ENCODE peak calls at places on chromosomes 2 and 18, in six cellular contexts. N, E, P, M, K and X are unnamed samples.

GRCh38 chr18:62399781-62400308 is 74.7 kb downstream of the TNFRSF11A start:
- DNase-seq in N (peak), M (no peak), P (no peak), E (no peak), K (no peak), X (peak)

GRCh38 chr2:11580697-11581096 is 46.9 kb downstream of the GREB1 start:
- DNase-seq in K (no peak), N (no peak), P (no peak), E (no peak), M (no peak), X (no peak)

GRCh38 chr18:2223859-2224258 is 347.4 kb downstream of the METTL4 start:
- DNase-seq in P (no peak), N (peak), E (no peak), M (no peak), K (peak), X (peak)

GRCh38 chr2:234980476-234981187 is 28.8 kb downstream of the SH3BP4 start:
- DNase-seq in P (no peak), E (peak), N (peak), K (no peak), M (no peak), X (peak)

GRCh38 chr2:82084679-82085392 is 1780.3 kb upstream of the LRRTM1 start:
- DNase-seq in K (no peak), E (no peak), N (no peak), M (no peak), P (no peak), X (no peak)

GRCh38 chr2:88059979-88060906 is 4.7 kb upstream of the KRCC1 start:
- DNase-seq in P (peak), E (no peak), N (peak), K (peak), M (no peak), X (no peak)

GRCh38 chr2:60484080-60484737 is 69.2 kb downstream of the BCL11A start:
- DNase-seq in N (peak), K (peak), M (peak), E (no peak), P (no peak), X (no peak)

GRCh38 chr2:63544017-63544627 is 44.2 kb downstream of the WDPCP start:
- DNase-seq in P (peak), K (peak), M (no peak), N (peak), E (no peak), X (no peak)

GRCh38 chr2:71943238-71944182 is 204.2 kb downstream of the CYP26B1 start:
- DNase-seq in M (no peak), E (no peak), N (no peak), P (no peak), K (peak), X (no peak)

GRCh38 chr2:232653441-232653840 is 20.0 kb downstream of the EFHD1 start:
- DNase-seq in E (no peak), M (no peak), N (no peak), P (no peak), K (no peak), X (no peak)

GRCh38 chr2:197929008-197929885 is 124.9 kb downstream of the PLCL1 start:
- DNase-seq in K (no peak), N (no peak), M (no peak), E (no peak), P (no peak), X (peak)

GRCh38 chr18:5582849-5583667 is 39.3 kb upstream of the EPB41L3 start:
- DNase-seq in K (no peak), N (peak), M (no peak), P (no peak), E (no peak), X (no peak)

GRCh38 chr2:150888337-150888736 is 373.3 kb downstream of the RBM43 start:
- DNase-seq in M (no peak), P (no peak), N (peak), E (no peak), K (peak), X (no peak)

GRCh38 chr2:213089438-213089837 is 62.0 kb downstream of the IKZF2 start:
- DNase-seq in E (no peak), K (peak), P (no peak), M (no peak), N (peak), X (no peak)

GRCh38 chr18:52160652-52161051 is 179.3 kb upstream of the DCC start:
- DNase-seq in N (peak), E (no peak), M (no peak), P (no peak), K (no peak), X (no peak)

GRCh38 chr2:9053534-9053931 is 50.0 kb upstream of the MBOAT2 start:
- DNase-seq in K (peak), E (no peak), M (no peak), N (peak), P (no peak), X (no peak)

GRCh38 chr2:223724831-223725230 is 112.6 kb downstream of the AP1S3 start:
- DNase-seq in E (no peak), K (peak), N (peak), M (no peak), P (no peak), X (no peak)

GRCh38 chr18:9766076-9766481 is 58.0 kb downstream of the RAB31 start:
- DNase-seq in P (no peak), M (no peak), K (no peak), E (no peak), N (no peak), X (no peak)

GRCh38 chr18:34632323-34632722 is 77.8 kb upstream of the DTNA start:
- DNase-seq in P (no peak), N (no peak), E (no peak), M (no peak), K (no peak), X (no peak)

GRCh38 chr2:14514001-14514400 is 118.5 kb upstream of the LRATD1 start:
- DNase-seq in E (no peak), K (no peak), P (no peak), M (no peak), N (peak), X (no peak)

GRCh38 chr2:195861821-195862220 is 204.8 kb downstream of the SLC39A10 start:
- DNase-seq in P (no peak), E (no peak), M (peak), K (peak), N (no peak), X (no peak)

GRCh38 chr2:240719676-240720545 is 28.2 kb downstream of the AQP12A start:
- DNase-seq in E (no peak), M (no peak), N (no peak), K (no peak), P (no peak), X (no peak)

GRCh38 chr2:196963043-196963442 is 36.5 kb upstream of the PGAP1 start:
- DNase-seq in K (no peak), N (no peak), M (no peak), P (no peak), E (no peak), X (no peak)

GRCh38 chr2:160214461-160215055 is 14.5 kb upstream of the ITGB6 start:
- DNase-seq in P (no peak), K (peak), E (no peak), N (peak), M (peak), X (no peak)

GRCh38 chr2:3847397-3848052 is 144.2 kb downstream of the DCDC2C start:
- DNase-seq in N (no peak), E (no peak), M (no peak), K (no peak), P (no peak), X (no peak)

GRCh38 chr2:159996792-159997546 is 65.4 kb downstream of the PLA2R1 start:
- DNase-seq in M (peak), N (peak), P (no peak), K (peak), E (no peak), X (peak)

GRCh38 chr18:78701753-78702409 is 277.7 kb upstream of the SALL3 start:
- DNase-seq in M (no peak), N (no peak), P (no peak), E (no peak), K (no peak), X (no peak)

GRCh38 chr2:209471037-209471436 is 47.2 kb downstream of the MAP2 start:
- DNase-seq in K (peak), E (no peak), M (no peak), N (peak), P (no peak), X (no peak)

GRCh38 chr18:6414118-6414722 is 491 bp downstream of the L3MBTL4 start:
- DNase-seq in E (peak), P (peak), M (no peak), K (no peak), N (peak), X (peak)

GRCh38 chr2:85309699-85310321 is 18.0 kb downstream of the TGOLN2 start:
- DNase-seq in E (no peak), N (no peak), K (no peak), P (no peak), M (no peak), X (no peak)

GRCh38 chr18:74482697-74483096 is 13.5 kb upstream of the CNDP2 start:
- DNase-seq in N (no peak), M (no peak), K (no peak), E (no peak), P (no peak), X (no peak)

GRCh38 chr18:73316513-73316912 is 448.7 kb upstream of the NETO1 start:
- DNase-seq in E (no peak), N (peak), M (no peak), K (peak), P (no peak), X (no peak)

GRCh38 chr2:124776332-124776731 is 751.2 kb downstream of the CNTNAP5 start:
- DNase-seq in K (no peak), P (no peak), E (peak), N (no peak), M (no peak), X (no peak)

GRCh38 chr2:151350579-151351195 is 6.7 kb upstream of the TNFAIP6 start:
- DNase-seq in E (no peak), P (no peak), N (no peak), K (peak), M (no peak), X (no peak)

GRCh38 chr2:9644603-9645002 is 13.8 kb upstream of the YWHAQ start:
- DNase-seq in E (no peak), M (no peak), K (peak), N (no peak), P (no peak), X (no peak)

GRCh38 chr2:214591359-214591758 is 180.5 kb downstream of the VWC2L start:
- DNase-seq in E (no peak), K (no peak), M (no peak), N (peak), P (no peak), X (no peak)

DNA sequence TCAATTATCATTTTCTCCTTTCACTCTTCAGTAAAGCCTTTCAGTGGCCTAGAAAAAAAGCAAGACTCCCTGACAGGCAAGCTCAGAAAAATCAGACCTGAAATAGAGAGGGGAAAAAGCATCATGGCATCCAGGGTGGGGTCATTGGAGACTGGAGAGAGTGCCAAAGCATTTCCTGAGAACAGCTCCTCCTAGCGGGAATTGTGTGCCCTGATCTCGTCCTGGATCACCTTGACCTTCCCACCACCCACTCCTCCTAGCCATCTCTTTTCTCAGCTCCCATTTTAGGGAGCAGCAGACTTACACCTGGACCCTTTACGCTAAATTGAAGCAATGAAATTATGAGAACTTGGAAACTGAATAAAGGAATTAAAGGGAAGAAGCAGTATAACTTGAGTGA is 176.6 kb downstream of the VWC2L start:
- DNase-seq in P (no peak), E (no peak), N (peak), M (no peak), K (no peak), X (peak)
- TF ChIP-seq CTCF in P (peak), E (no peak), N (peak), M (no peak), K (no peak), X (peak)

GRCh38 chr2:18742382-18742781 is 153.0 kb upstream of the NT5C1B start:
- DNase-seq in M (no peak), K (no peak), N (no peak), E (no peak), P (no peak), X (no peak)
- TF ChIP-seq CTCF in M (no peak), K (no peak), N (peak), E (no peak), P (no peak), X (no peak)

DNA sequence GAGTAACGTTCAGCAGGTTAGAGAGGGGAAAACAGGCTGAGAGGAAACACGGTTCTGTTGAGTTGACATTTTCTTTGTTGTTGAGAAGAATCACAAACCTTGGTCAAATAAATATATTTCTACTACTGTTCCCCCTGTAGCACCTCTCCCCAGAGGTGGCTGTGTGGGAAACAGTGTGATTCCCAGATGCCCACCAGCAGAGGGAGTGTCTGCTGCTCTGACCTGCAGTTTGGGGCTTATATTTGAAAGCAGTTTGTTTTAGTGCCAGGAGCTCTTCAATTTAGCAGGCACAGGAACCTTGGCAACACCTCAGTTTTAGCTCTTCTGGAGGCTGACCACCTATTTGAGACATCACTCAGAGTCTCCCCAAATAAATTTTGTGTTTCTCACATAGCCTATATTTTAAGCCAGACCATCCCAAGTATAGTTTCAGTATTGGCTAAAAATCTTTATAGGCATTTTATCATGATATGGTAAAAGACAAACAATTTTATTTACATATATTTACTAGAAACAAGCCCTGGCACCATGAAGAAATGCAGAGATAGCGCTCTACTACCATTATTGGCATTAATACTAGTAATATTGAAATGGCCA is 75.7 kb downstream of the PIK3C3 start:
- DNase-seq in P (no peak), M (no peak), N (peak), K (no peak), E (no peak), X (peak)
- TF ChIP-seq CTCF in P (peak), M (peak), N (peak), K (peak), E (peak), X (peak)

DNA sequence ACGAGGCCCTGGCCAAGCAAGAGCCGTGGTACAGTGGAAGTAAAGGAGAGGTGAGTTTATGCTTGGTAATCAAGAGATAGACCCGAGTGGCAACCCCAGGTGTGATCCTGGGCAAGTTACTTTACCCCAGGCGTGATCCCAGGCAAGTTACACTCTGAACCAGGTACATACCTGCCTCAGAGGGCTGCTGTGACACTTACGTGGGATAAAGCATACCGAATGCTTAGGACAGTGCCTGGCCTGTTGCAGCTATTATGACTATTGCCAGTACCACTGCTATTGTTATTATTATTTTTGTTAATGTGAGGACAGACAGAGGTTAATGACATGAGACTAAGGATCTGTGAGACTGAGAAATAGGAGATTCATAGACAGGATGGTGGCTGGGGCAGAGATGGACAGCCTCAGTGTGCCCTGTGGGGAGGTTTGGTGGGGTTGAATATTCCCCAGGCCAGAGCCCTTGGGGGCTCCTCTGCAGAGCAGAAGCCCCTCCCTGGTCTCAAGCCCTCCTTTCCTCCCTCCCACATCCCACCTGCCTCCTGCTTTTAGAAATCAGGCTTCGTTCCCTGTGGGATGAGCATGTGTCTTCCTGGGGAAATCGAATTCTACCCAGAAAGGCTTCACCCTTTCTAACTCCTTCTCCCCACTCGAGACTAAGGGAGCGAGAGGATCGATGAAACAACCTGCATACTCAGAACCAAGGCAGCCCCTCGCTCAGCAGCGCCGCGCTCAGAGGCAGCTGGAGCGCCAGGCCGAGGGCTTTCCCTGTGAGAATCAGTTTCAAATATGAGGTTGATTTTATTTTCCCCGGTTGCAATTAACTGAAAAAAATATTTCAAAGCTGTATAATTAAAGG is 62.0 kb upstream of the SIX3 start:
- DNase-seq in P (no peak), E (no peak), N (no peak), M (no peak), K (no peak), X (no peak)
- TF ChIP-seq CTCF in P (no peak), E (no peak), N (no peak), M (no peak), K (no peak), X (no peak)

GRCh38 chr2:30232027-30232800 is 880 bp downstream of the LBH start:
- DNase-seq in P (peak), M (no peak), N (peak), E (peak), K (peak), X (peak)

GRCh38 chr2:30231726-30232026 is 342 bp downstream of the LBH start:
- DNase-seq in K (no peak), N (no peak), E (no peak), P (no peak), M (no peak), X (no peak)

GRCh38 chr2:30230855-30231725 is at the start of gene LBH:
- DNase-seq in K (peak), M (peak), P (peak), N (peak), E (peak), X (peak)

GRCh38 chr2:30229596-30229995 is 1.7 kb upstream of the LBH start:
- DNase-seq in E (no peak), K (no peak), P (no peak), M (no peak), N (no peak), X (no peak)

DNA sequence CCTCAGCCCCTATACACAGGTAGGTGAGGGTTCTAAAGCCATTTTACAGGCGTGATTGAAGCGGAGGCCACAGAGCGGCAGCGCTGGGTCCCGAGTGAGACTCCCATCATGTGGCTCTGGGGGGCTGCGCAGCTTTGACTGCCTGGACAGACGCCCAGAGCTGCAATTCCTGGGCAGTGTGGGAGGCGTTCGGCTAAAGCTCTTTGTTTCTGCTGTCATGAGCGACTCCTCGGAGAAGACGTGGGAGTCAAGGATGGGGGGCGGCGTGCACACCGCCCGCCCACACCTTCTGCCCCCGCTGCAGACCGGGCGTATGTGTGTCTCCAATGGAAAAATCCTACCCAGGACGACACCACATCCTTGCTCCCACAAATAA is 867 bp upstream of the LBH start:
- DNase-seq in M (no peak), P (no peak), K (no peak), N (peak), E (no peak), X (peak)
- TF ChIP-seq CTCF in M (no peak), P (no peak), K (no peak), N (no peak), E (no peak), X (no peak)

GRCh38 chr2:199914372-199914958 is 3.4 kb downstream of the C2orf69 start:
- DNase-seq in K (no peak), P (no peak), E (no peak), N (no peak), M (no peak), X (no peak)

GRCh38 chr2:199910338-199911051 is 598 bp upstream of the C2orf69 start:
- DNase-seq in K (no peak), E (no peak), M (no peak), P (peak), N (no peak), X (no peak)

GRCh38 chr2:199911877-199912161 is 726 bp downstream of the C2orf69 start:
- DNase-seq in P (peak), E (no peak), K (no peak), M (no peak), N (no peak), X (no peak)

GRCh38 chr2:199907008-199907714 is 3.9 kb upstream of the C2orf69 start:
- DNase-seq in N (no peak), K (no peak), P (no peak), E (no peak), M (no peak), X (no peak)

GRCh38 chr2:199911052-199911876 is at the start of gene C2orf69:
- DNase-seq in N (peak), M (peak), E (peak), P (peak), K (peak), X (peak)
- TF ChIP-seq CTCF in N (no peak), M (peak), E (no peak), P (no peak), K (no peak), X (no peak)

GRCh38 chr2:219177594-219178376 is at the start of gene RETREG2:
- DNase-seq in M (peak), E (peak), N (peak), P (peak), K (peak), X (peak)
- TF ChIP-seq CTCF in M (peak), E (peak), N (peak), P (peak), K (peak), X (peak)